ENCODE peak calls at places on chromosomes 7 and 10, in nine cellular contexts. L, T, I, B, Y, U, N, D and F are unnamed samples.

GRCh38 chr7:33716581-33717477 is 188.5 kb upstream of the BMPER start:
- DNase-seq in L (no peak), T (no peak), I (no peak), B (peak; percentile 54), Y (no peak), U (no peak), N (no peak), D (peak; percentile 48), F (peak; percentile 43)

GRCh38 chr10:62388328-62388727 is 14.2 kb downstream of the ZNF365 start:
- DNase-seq in L (no peak), T (no peak), I (no peak), B (peak; percentile 27), Y (no peak), U (no peak), N (no peak), D (no peak), F (no peak)

GRCh38 chr10:96287392-96288105 is 16.2 kb upstream of the BLNK start:
- DNase-seq in L (peak; percentile 64), T (no peak), I (no peak), B (no peak), Y (no peak), U (no peak), N (no peak), D (no peak), F (no peak)

GRCh38 chr7:91242097-91242846 is 22.0 kb upstream of the FZD1 start:
- DNase-seq in L (no peak), T (no peak), I (no peak), B (no peak), Y (no peak), U (no peak), N (no peak), D (peak; percentile 89), F (no peak)

GRCh38 chr10:112985701-112986510 is 35.9 kb downstream of the TCF7L2 start:
- DNase-seq in L (no peak), T (no peak), I (no peak), B (no peak), Y (no peak), U (no peak), N (no peak), D (peak; percentile 78), F (no peak)

GRCh38 chr7:22125436-22125835 is 179.7 kb upstream of the CDCA7L start:
- DNase-seq in L (no peak), T (no peak), I (no peak), B (no peak), Y (no peak), U (no peak), N (no peak), D (no peak), F (no peak)

GRCh38 chr7:23026164-23026563 is 12.2 kb upstream of the HYCC1 start:
- DNase-seq in L (no peak), T (no peak), I (no peak), B (no peak), Y (no peak), U (no peak), N (no peak), D (peak; percentile 63), F (no peak)

GRCh38 chr10:98364432-98365102 is 50.4 kb downstream of the PYROXD2 start:
- DNase-seq in L (no peak), T (no peak), I (no peak), B (no peak), Y (no peak), U (no peak), N (no peak), D (no peak), F (no peak)

GRCh38 chr7:31023877-31024276 is 28.2 kb upstream of the ADCYAP1R1 start:
- DNase-seq in L (no peak), T (no peak), I (no peak), B (no peak), Y (peak; percentile 2), U (no peak), N (no peak), D (no peak), F (no peak)

GRCh38 chr10:118952493-118953295 is 76.8 kb upstream of the NANOS1 start:
- DNase-seq in L (no peak), T (no peak), I (no peak), B (no peak), Y (no peak), U (no peak), N (no peak), D (no peak), F (no peak)

GRCh38 chr7:84337386-84337785 is 142.8 kb upstream of the SEMA3A start:
- DNase-seq in L (no peak), T (no peak), I (no peak), B (no peak), Y (no peak), U (no peak), N (no peak), D (peak; percentile 22), F (no peak)

GRCh38 chr10:110946496-110946895 is 27.1 kb downstream of the SHOC2 start:
- DNase-seq in L (no peak), T (no peak), I (no peak), B (no peak), Y (no peak), U (no peak), N (no peak), D (no peak), F (no peak)

GRCh38 chr7:25725483-25725882 is 426.5 kb upstream of the NFE2L3 start:
- DNase-seq in L (no peak), T (no peak), I (no peak), B (no peak), Y (no peak), U (no peak), N (no peak), D (no peak), F (no peak)

GRCh38 chr7:25726180-25726579 is 425.8 kb upstream of the NFE2L3 start:
- DNase-seq in L (no peak), T (no peak), I (no peak), B (no peak), Y (no peak), U (no peak), N (no peak), D (no peak), F (peak; percentile 20)

GRCh38 chr7:25727446-25727845 is 424.6 kb upstream of the NFE2L3 start:
- DNase-seq in L (no peak), T (no peak), I (no peak), B (no peak), Y (no peak), U (no peak), N (no peak), D (no peak), F (no peak)

GRCh38 chr7:25727876-25728275 is 424.1 kb upstream of the NFE2L3 start:
- DNase-seq in L (no peak), T (no peak), I (no peak), B (no peak), Y (no peak), U (no peak), N (no peak), D (no peak), F (no peak)

DNA sequence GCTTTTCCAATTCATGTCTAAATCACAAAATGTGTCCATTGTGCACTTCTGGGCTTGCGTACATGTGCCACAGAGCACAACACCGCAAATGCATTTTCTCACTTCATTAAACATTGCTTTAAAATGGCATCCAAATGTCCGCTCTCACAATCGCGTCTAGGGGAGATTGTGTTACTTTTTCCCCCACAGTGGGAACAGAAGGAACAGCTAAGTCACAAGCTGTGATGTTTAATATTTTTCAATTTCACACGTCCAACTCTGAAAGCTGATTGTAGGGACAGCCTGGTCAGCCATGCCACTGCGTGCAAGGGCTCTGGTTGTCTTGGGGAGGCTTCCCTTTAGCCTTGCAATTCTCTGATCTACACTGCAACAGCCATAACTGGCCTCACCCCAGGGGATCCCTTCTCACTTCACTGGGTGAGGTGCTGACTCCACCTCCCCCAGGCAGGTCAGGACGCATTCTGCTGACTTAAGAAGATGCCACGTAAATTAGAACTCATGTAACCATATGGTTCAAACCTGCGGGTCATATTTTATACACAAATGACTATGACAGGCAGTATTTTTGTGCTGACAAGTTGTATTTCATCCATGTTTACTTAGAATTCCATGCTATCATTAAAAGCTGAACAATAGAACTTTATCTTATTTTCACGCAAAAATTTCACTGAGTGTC is 425.2 kb upstream of the NFE2L3 start:
- DNase-seq in L (no peak), T (no peak), I (no peak), B (no peak), Y (no peak), U (no peak), N (no peak), D (no peak), F (no peak)
- H3K27me3 ChIP-seq in L (no peaks in the 10 kb centered on the region), T (no peaks in the 10 kb centered on the region), I (no peaks in the 10 kb centered on the region), B (peaks cover 76% of the 10 kb centered on the region), Y (no peaks in the 10 kb centered on the region), U (no peaks in the 10 kb centered on the region), N (no peaks in the 10 kb centered on the region), D (peaks cover 8% of the 10 kb centered on the region), F (no peaks in the 10 kb centered on the region)

DNA sequence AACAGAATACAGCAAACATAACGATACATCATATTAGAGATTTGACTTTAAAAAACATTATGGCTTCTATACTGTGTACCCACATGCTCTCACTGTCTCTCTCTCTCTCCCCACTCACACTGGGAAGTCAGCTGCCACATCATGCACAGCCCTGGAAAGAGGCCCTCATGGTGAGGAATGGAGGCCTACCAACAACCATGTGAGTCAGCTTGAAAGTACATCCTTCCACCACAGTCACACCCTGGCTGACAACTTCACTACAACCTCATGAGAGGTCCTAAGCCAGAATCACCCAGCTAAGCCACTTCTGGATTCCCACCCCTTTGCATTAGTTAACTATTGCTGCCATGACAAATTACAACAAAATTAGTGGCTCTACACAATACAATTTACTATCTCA is 23.3 kb upstream of the GPR22 start:
- DNase-seq in L (no peak), T (no peak), I (no peak), B (no peak), Y (no peak), U (no peak), N (no peak), D (peak; percentile 86), F (no peak)
- H3K4me3 ChIP-seq in L (no peak overlapping the region), T (no peak overlapping the region), I (no peak overlapping the region), B (no peak overlapping the region), Y (no peak overlapping the region), U (no peak overlapping the region), N (no peak overlapping the region), D (no peak overlapping the region), F (no peak overlapping the region)

DNA sequence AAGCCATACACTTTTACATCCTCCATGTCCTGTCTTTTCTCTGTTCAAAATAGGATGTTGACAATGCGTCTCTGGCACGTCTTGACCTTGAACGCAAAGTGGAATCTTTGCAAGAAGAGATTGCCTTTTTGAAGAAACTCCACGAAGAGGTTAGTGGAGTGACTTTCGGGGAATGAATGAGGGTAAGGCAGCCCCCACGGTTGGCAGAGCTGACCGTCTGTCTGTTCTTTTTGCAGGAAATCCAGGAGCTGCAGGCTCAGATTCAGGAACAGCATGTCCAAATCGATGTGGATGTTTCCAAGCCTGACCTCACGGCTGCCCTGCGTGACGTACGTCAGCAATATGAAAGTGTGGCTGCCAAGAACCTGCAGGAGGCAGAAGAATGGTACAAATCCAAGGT is 5.5 kb downstream of the VIM start:
- DNase-seq in L (peak; percentile 26), T (no peak), I (peak; percentile 48), B (no peak), Y (no peak), U (no peak), N (no peak), D (peak; percentile 75), F (no peak)
- H3K36me3 ChIP-seq in L (no peaks in the 10 kb centered on the region), T (peaks cover 69% of the 10 kb centered on the region), I (no peaks in the 10 kb centered on the region), B (no peaks in the 10 kb centered on the region), Y (peaks cover 83% of the 10 kb centered on the region), U (no peaks in the 10 kb centered on the region), N (peaks cover 46% of the 10 kb centered on the region), D (peaks cover 85% of the 10 kb centered on the region), F (peaks cover 24% of the 10 kb centered on the region)

DNA sequence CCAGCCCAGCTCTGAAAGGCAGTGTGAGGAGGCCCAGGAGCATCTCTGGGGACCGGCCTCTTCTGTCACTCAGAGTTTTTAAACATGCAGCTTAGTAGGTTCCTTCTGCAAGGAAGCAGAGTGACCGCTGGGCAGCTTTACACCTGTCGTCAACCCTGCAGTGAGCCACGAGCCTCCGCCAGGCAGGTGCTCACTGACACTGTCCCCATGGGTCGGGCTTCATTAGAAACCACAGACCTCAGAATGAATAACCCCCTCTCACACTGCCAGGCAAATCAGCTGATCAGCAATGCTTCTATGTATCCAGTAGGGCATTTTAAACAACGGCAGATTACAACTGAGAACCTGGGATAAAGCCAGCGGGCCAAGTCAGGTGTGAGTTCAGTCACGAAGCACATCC is 106.1 kb downstream of the MAD1L1 start:
- DNase-seq in L (no peak), T (no peak), I (no peak), B (no peak), Y (no peak), U (no peak), N (no peak), D (no peak), F (no peak)
- H3K27me3 ChIP-seq in L (no peaks in the 10 kb centered on the region), T (no peaks in the 10 kb centered on the region), I (no peaks in the 10 kb centered on the region), B (no peaks in the 10 kb centered on the region), Y (no peaks in the 10 kb centered on the region), U (no peaks in the 10 kb centered on the region), N (no peaks in the 10 kb centered on the region), D (no peaks in the 10 kb centered on the region), F (no peaks in the 10 kb centered on the region)